ENCODE peak calls at places on chromosomes 11 and 22, in ten cellular contexts. M is naive thymus-derived CD4-positive, alpha-beta T cell; I is OCI-LY7; R is mammary epithelial cell; N is RWPE2; B is AG04450; Q is adrenal gland; Z is HL-60; U is kidney; O is coronary artery. L is an unnamed sample.

GRCh38 chr11:13440100-13440855 is 22.7 kb downstream of the BTBD10 start:
- DNase-seq in M (no peak), I (no peak), R (peak; percentile 93), N (peak; percentile 61), B (peak; percentile 80), Q (peak; percentile 51), Z (no peak), U (no peak), O (no peak), L (no peak)

GRCh38 chr11:2557381-2557780 is 112.6 kb downstream of the KCNQ1 start:
- DNase-seq in M (no peak), I (no peak), R (no peak), N (no peak), B (no peak), Q (no peak), Z (no peak), U (peak; percentile 10), O (no peak), L (peak; percentile 17)

GRCh38 chr11:134716582-134716981 is 304.5 kb upstream of the B3GAT1 start:
- DNase-seq in M (no peak), I (no peak), R (no peak), N (no peak), B (no peak), Q (no peak), Z (no peak), U (no peak), O (no peak), L (no peak)

GRCh38 chr22:30309981-30310672 is 16.6 kb downstream of the TBC1D10A start:
- DNase-seq in M (peak; percentile 58), I (peak; percentile 48), R (no peak), N (no peak), B (no peak), Q (no peak), Z (peak; percentile 91), U (no peak), O (no peak), L (peak; percentile 71)

GRCh38 chr11:114226283-114226859 is 69.8 kb upstream of the NNMT start:
- DNase-seq in M (no peak), I (no peak), R (no peak), N (no peak), B (no peak), Q (no peak), Z (no peak), U (no peak), O (no peak), L (no peak)

GRCh38 chr22:46352691-46353386 is 17.3 kb downstream of the TRMU start:
- DNase-seq in M (no peak), I (peak; percentile 38), R (peak; percentile 78), N (no peak), B (no peak), Q (peak; percentile 53), Z (peak; percentile 47), U (peak; percentile 89), O (no peak), L (peak; percentile 70)

GRCh38 chr11:102846292-102846691 is 2.9 kb upstream of the MMP3 start:
- DNase-seq in M (no peak), I (no peak), R (peak; percentile 34), N (no peak), B (no peak), Q (no peak), Z (no peak), U (no peak), O (no peak), L (no peak)

GRCh38 chr11:103548838-103549237 is 439.6 kb downstream of the DYNC2H1 start:
- DNase-seq in M (no peak), I (no peak), R (no peak), N (no peak), B (no peak), Q (no peak), Z (no peak), U (no peak), O (no peak), L (no peak)

GRCh38 chr11:32374261-32374711 is 61.1 kb downstream of the WT1 start:
- DNase-seq in M (no peak), I (peak; percentile 47), R (no peak), N (no peak), B (no peak), Q (no peak), Z (peak; percentile 84), U (no peak), O (no peak), L (no peak)

GRCh38 chr11:57751676-57752253 is at the start of gene BTBD18:
- DNase-seq in M (peak; percentile 9), I (peak; percentile 41), R (peak; percentile 49), N (no peak), B (no peak), Q (peak; percentile 51), Z (peak; percentile 42), U (no peak), O (no peak), L (no peak)

GRCh38 chr11:78698612-78699011 is 123.9 kb upstream of the NARS2 start:
- DNase-seq in M (no peak), I (no peak), R (peak; percentile 62), N (peak; percentile 71), B (peak; percentile 6), Q (peak; percentile 53), Z (no peak), U (no peak), O (peak; percentile 88), L (no peak)

GRCh38 chr11:114259551-114259983 is 36.6 kb upstream of the NNMT start:
- DNase-seq in M (no peak), I (no peak), R (no peak), N (no peak), B (no peak), Q (no peak), Z (no peak), U (no peak), O (no peak), L (no peak)

GRCh38 chr11:82718307-82718706 is 15.4 kb downstream of the FAM181B start:
- DNase-seq in M (peak; percentile 49), I (peak; percentile 41), R (peak; percentile 54), N (no peak), B (peak; percentile 20), Q (peak; percentile 39), Z (peak; percentile 8), U (no peak), O (no peak), L (no peak)

GRCh38 chr11:71370895-71371673 is 77.1 kb downstream of the DHCR7 start:
- DNase-seq in M (no peak), I (peak; percentile 67), R (no peak), N (no peak), B (no peak), Q (no peak), Z (no peak), U (no peak), O (no peak), L (no peak)

GRCh38 chr22:22089459-22090308 is 107.1 kb upstream of the TOP3B start:
- DNase-seq in M (no peak), I (no peak), R (no peak), N (no peak), B (no peak), Q (no peak), Z (no peak), U (no peak), O (no peak), L (no peak)

GRCh38 chr11:35059040-35059439 is 79.9 kb upstream of the CD44 start:
- DNase-seq in M (peak; percentile 20), I (peak; percentile 59), R (no peak), N (no peak), B (no peak), Q (no peak), Z (no peak), U (no peak), O (no peak), L (no peak)

GRCh38 chr22:20979243-20979809 is 2.8 kb upstream of the LZTR1 start:
- DNase-seq in M (peak; percentile 68), I (no peak), R (peak; percentile 43), N (no peak), B (peak; percentile 30), Q (peak; percentile 77), Z (no peak), U (peak; percentile 91), O (no peak), L (peak; percentile 92)
- H3K4me3 ChIP-seq in M (no peak overlapping the region), I (no peak overlapping the region), R (no peak overlapping the region), N (no peak overlapping the region), B (peak overlapping the region; percentile 29), Q (no peak overlapping the region), Z (no peak overlapping the region), U (peak overlapping the region; percentile 33), O (peak overlapping the region; percentile 30), L (peak overlapping the region; percentile 43)

DNA sequence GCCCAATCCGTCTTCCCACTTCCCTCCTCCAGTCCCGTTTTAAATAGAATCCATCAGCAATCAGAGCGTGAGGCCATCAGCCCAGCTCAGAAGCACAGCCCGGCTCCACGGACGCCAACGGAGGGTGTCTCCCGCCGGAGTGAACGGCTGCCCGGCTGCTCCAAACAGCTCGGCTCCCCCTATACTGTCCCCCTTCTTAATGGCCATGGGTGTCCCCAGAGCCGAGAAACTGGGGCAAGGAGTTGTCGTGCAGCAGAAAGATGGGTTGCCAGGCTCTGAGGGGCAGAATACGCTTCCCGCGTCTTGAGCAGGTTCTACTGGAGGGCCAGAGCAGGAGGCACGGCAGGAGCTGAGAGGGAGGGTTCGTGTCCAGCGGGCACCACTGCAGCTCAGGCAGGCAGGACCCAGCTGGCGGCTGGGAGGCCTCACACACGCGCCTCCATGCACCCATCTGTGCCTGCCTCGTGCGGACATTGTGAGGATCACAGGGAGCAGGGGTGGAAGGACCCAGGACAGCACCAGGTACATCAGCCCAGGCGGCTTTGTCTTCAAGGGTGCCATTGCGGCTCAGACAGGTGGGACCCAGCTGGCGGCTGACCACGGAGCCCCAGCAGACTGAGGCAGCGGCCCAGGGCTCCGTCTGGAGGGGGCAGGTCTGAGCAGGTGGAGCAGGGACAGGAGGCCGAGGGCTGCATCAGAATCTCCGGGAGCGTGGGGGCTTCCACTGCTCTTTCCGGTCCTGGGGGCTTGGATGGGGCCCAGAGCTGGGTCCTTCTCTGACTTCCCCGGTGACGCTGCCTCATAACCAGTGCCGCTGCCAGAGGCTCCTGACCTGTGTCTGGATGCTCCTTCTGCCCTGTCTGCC is 882.7 kb downstream of the BRD1 start:
- DNase-seq in M (no peak), I (no peak), R (no peak), N (no peak), B (no peak), Q (no peak), Z (no peak), U (no peak), O (peak; percentile 26), L (no peak)
- H3K4me3 ChIP-seq in M (no peak overlapping the region), I (no peak overlapping the region), R (no peak overlapping the region), N (no peak overlapping the region), B (no peak overlapping the region), Q (no peak overlapping the region), Z (no peak overlapping the region), U (no peak overlapping the region), O (no peak overlapping the region), L (no peak overlapping the region)

DNA sequence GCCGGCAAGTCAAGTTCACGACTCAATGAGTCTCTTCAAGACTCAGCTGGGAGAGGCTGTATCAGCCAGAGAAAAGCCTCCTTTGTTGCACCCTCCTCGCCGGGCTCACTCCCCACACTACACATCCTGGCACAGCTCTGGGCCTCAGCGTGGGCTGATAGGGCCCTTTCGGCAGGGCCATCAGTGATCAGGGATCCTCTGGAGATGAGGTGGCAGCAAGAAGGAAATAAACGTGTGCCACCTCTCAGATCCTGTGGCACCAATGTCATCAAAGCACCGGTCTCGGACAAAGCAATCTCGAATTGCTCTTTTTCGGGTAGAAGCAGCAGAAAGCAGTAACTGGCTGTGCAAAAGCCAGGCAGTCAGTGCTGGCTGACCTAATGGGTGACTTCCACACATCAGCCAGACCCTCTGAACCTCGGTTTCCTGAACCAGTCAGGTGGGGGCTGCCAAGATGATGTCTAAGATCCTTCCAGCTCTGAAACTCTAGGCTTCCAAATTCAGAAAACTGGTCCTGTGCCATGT is 2.1 kb downstream of the EHD1 start:
- DNase-seq in M (no peak), I (no peak), R (no peak), N (no peak), B (no peak), Q (no peak), Z (no peak), U (peak; percentile 46), O (no peak), L (no peak)
- H3K4me3 ChIP-seq in M (peak overlapping the region; percentile 100), I (peak overlapping the region; percentile 89), R (peak overlapping the region; percentile 99), N (peak overlapping the region; percentile 83), B (peak overlapping the region; percentile 99), Q (no peak overlapping the region), Z (peak overlapping the region; percentile 86), U (peak overlapping the region; percentile 95), O (peak overlapping the region; percentile 95), L (peak overlapping the region; percentile 97)

GRCh38 chr11:62553839-62554361 is 7.3 kb upstream of the AHNAK start:
- DNase-seq in M (no peak), I (no peak), R (peak; percentile 88), N (peak; percentile 80), B (peak; percentile 51), Q (no peak), Z (no peak), U (no peak), O (no peak), L (no peak)
- H3K4me3 ChIP-seq in M (peak overlapping the region; percentile 16), I (no peak overlapping the region), R (peak overlapping the region; percentile 27), N (no peak overlapping the region), B (peak overlapping the region; percentile 49), Q (no peak overlapping the region), Z (no peak overlapping the region), U (no peak overlapping the region), O (peak overlapping the region; percentile 57), L (peak overlapping the region; percentile 29)